ENCODE peak calls at places on chromosomes 3 and 15, in nine cellular contexts. One of them, this sample, is unnamed.
A peak's percentile ranks its signal among the peaks of the same experiment; 100 is the strongest.

GRCh38 chr15:76988874-76989780 is 5.8 kb upstream of the PSTPIP1 start:
- DNase-seq in iPS DF 6.9: no peak
- DNase-seq in stimulated activated CD8-positive, alpha-beta memory T cell treated with anti-CD3 and anti-CD28 coated beads, Interleukin-12 subunit alpha, Interleukin-12 subunit beta, amount 100 ng/mL, for 4 hours: no peak
- DNase-seq in activated CD4-positive, CD25-positive, alpha-beta regulatory T cell treated with anti-CD3 and anti-CD28 coated beads, Interleukin-2, amount 50 U/mL, for 72 hours: no peak
- DNase-seq in RWPE1: no peak
- DNase-seq in fibroblast of the conjunctiva: no peak
- DNase-seq in MCF 10A: no peak
- DNase-seq in Kasumi-1: peak; percentile 31
- DNase-seq in NCI-H1105 treated with DMSO at 0.1 percent for 48 hours: no peak
- DNase-seq in this sample: no peak

GRCh38 chr3:158102660-158103085 is 3.5 kb downstream of the SHOX2 start:
- DNase-seq in iPS DF 6.9: no peak
- DNase-seq in stimulated activated CD8-positive, alpha-beta memory T cell treated with anti-CD3 and anti-CD28 coated beads, Interleukin-12 subunit alpha, Interleukin-12 subunit beta, amount 100 ng/mL, for 4 hours: no peak
- DNase-seq in activated CD4-positive, CD25-positive, alpha-beta regulatory T cell treated with anti-CD3 and anti-CD28 coated beads, Interleukin-2, amount 50 U/mL, for 72 hours: no peak
- DNase-seq in RWPE1: no peak
- DNase-seq in fibroblast of the conjunctiva: no peak
- DNase-seq in MCF 10A: no peak
- DNase-seq in Kasumi-1: no peak
- DNase-seq in NCI-H1105 treated with DMSO at 0.1 percent for 48 hours: no peak
- DNase-seq in this sample: no peak

GRCh38 chr3:32620911-32621310 is 50.3 kb upstream of the DYNC1LI1 start:
- DNase-seq in iPS DF 6.9: no peak
- DNase-seq in stimulated activated CD8-positive, alpha-beta memory T cell treated with anti-CD3 and anti-CD28 coated beads, Interleukin-12 subunit alpha, Interleukin-12 subunit beta, amount 100 ng/mL, for 4 hours: no peak
- DNase-seq in activated CD4-positive, CD25-positive, alpha-beta regulatory T cell treated with anti-CD3 and anti-CD28 coated beads, Interleukin-2, amount 50 U/mL, for 72 hours: no peak
- DNase-seq in RWPE1: no peak
- DNase-seq in fibroblast of the conjunctiva: no peak
- DNase-seq in MCF 10A: no peak
- DNase-seq in Kasumi-1: no peak
- DNase-seq in NCI-H1105 treated with DMSO at 0.1 percent for 48 hours: no peak
- DNase-seq in this sample: no peak

GRCh38 chr3:58604031-58604430 is 26.8 kb upstream of the FAM107A start:
- DNase-seq in iPS DF 6.9: no peak
- DNase-seq in stimulated activated CD8-positive, alpha-beta memory T cell treated with anti-CD3 and anti-CD28 coated beads, Interleukin-12 subunit alpha, Interleukin-12 subunit beta, amount 100 ng/mL, for 4 hours: no peak
- DNase-seq in activated CD4-positive, CD25-positive, alpha-beta regulatory T cell treated with anti-CD3 and anti-CD28 coated beads, Interleukin-2, amount 50 U/mL, for 72 hours: no peak
- DNase-seq in RWPE1: no peak
- DNase-seq in fibroblast of the conjunctiva: no peak
- DNase-seq in MCF 10A: no peak
- DNase-seq in Kasumi-1: no peak
- DNase-seq in NCI-H1105 treated with DMSO at 0.1 percent for 48 hours: no peak
- DNase-seq in this sample: no peak

GRCh38 chr3:4523710-4524422 is 30.7 kb downstream of the ITPR1 start:
- DNase-seq in iPS DF 6.9: no peak
- DNase-seq in stimulated activated CD8-positive, alpha-beta memory T cell treated with anti-CD3 and anti-CD28 coated beads, Interleukin-12 subunit alpha, Interleukin-12 subunit beta, amount 100 ng/mL, for 4 hours: no peak
- DNase-seq in activated CD4-positive, CD25-positive, alpha-beta regulatory T cell treated with anti-CD3 and anti-CD28 coated beads, Interleukin-2, amount 50 U/mL, for 72 hours: no peak
- DNase-seq in RWPE1: no peak
- DNase-seq in fibroblast of the conjunctiva: no peak
- DNase-seq in MCF 10A: no peak
- DNase-seq in Kasumi-1: no peak
- DNase-seq in NCI-H1105 treated with DMSO at 0.1 percent for 48 hours: no peak
- DNase-seq in this sample: no peak

GRCh38 chr15:57772223-57772957 is 65.9 kb downstream of the POLR2M start:
- DNase-seq in iPS DF 6.9: peak; percentile 43
- DNase-seq in stimulated activated CD8-positive, alpha-beta memory T cell treated with anti-CD3 and anti-CD28 coated beads, Interleukin-12 subunit alpha, Interleukin-12 subunit beta, amount 100 ng/mL, for 4 hours: no peak
- DNase-seq in activated CD4-positive, CD25-positive, alpha-beta regulatory T cell treated with anti-CD3 and anti-CD28 coated beads, Interleukin-2, amount 50 U/mL, for 72 hours: no peak
- DNase-seq in RWPE1: peak; percentile 35
- DNase-seq in fibroblast of the conjunctiva: no peak
- DNase-seq in MCF 10A: peak; percentile 51
- DNase-seq in Kasumi-1: no peak
- DNase-seq in NCI-H1105 treated with DMSO at 0.1 percent for 48 hours: no peak
- DNase-seq in this sample: no peak

GRCh38 chr3:183688869-183689268 is 8.7 kb upstream of the YEATS2 start:
- DNase-seq in iPS DF 6.9: no peak
- DNase-seq in stimulated activated CD8-positive, alpha-beta memory T cell treated with anti-CD3 and anti-CD28 coated beads, Interleukin-12 subunit alpha, Interleukin-12 subunit beta, amount 100 ng/mL, for 4 hours: no peak
- DNase-seq in activated CD4-positive, CD25-positive, alpha-beta regulatory T cell treated with anti-CD3 and anti-CD28 coated beads, Interleukin-2, amount 50 U/mL, for 72 hours: no peak
- DNase-seq in RWPE1: no peak
- DNase-seq in fibroblast of the conjunctiva: no peak
- DNase-seq in MCF 10A: peak; percentile 18
- DNase-seq in Kasumi-1: no peak
- DNase-seq in NCI-H1105 treated with DMSO at 0.1 percent for 48 hours: no peak
- DNase-seq in this sample: no peak

GRCh38 chr3:197019021-197019420 is 10.6 kb downstream of the MELTF start:
- DNase-seq in iPS DF 6.9: no peak
- DNase-seq in stimulated activated CD8-positive, alpha-beta memory T cell treated with anti-CD3 and anti-CD28 coated beads, Interleukin-12 subunit alpha, Interleukin-12 subunit beta, amount 100 ng/mL, for 4 hours: no peak
- DNase-seq in activated CD4-positive, CD25-positive, alpha-beta regulatory T cell treated with anti-CD3 and anti-CD28 coated beads, Interleukin-2, amount 50 U/mL, for 72 hours: no peak
- DNase-seq in RWPE1: no peak
- DNase-seq in fibroblast of the conjunctiva: no peak
- DNase-seq in MCF 10A: no peak
- DNase-seq in Kasumi-1: no peak
- DNase-seq in NCI-H1105 treated with DMSO at 0.1 percent for 48 hours: no peak
- DNase-seq in this sample: peak; percentile 80

GRCh38 chr15:72202302-72202701 is 4.7 kb upstream of the GRAMD2A start:
- DNase-seq in iPS DF 6.9: no peak
- DNase-seq in stimulated activated CD8-positive, alpha-beta memory T cell treated with anti-CD3 and anti-CD28 coated beads, Interleukin-12 subunit alpha, Interleukin-12 subunit beta, amount 100 ng/mL, for 4 hours: no peak
- DNase-seq in activated CD4-positive, CD25-positive, alpha-beta regulatory T cell treated with anti-CD3 and anti-CD28 coated beads, Interleukin-2, amount 50 U/mL, for 72 hours: no peak
- DNase-seq in RWPE1: no peak
- DNase-seq in fibroblast of the conjunctiva: no peak
- DNase-seq in MCF 10A: no peak
- DNase-seq in Kasumi-1: no peak
- DNase-seq in NCI-H1105 treated with DMSO at 0.1 percent for 48 hours: no peak
- DNase-seq in this sample: peak; percentile 30

GRCh38 chr3:11845661-11846060 is 1.0 kb downstream of the TAMM41 start:
- DNase-seq in iPS DF 6.9: no peak
- DNase-seq in stimulated activated CD8-positive, alpha-beta memory T cell treated with anti-CD3 and anti-CD28 coated beads, Interleukin-12 subunit alpha, Interleukin-12 subunit beta, amount 100 ng/mL, for 4 hours: no peak
- DNase-seq in activated CD4-positive, CD25-positive, alpha-beta regulatory T cell treated with anti-CD3 and anti-CD28 coated beads, Interleukin-2, amount 50 U/mL, for 72 hours: no peak
- DNase-seq in RWPE1: peak; percentile 32
- DNase-seq in fibroblast of the conjunctiva: no peak
- DNase-seq in MCF 10A: peak; percentile 0
- DNase-seq in Kasumi-1: peak; percentile 4
- DNase-seq in NCI-H1105 treated with DMSO at 0.1 percent for 48 hours: no peak
- DNase-seq in this sample: no peak

GRCh38 chr3:190320594-190321362 is 1.5 kb downstream of the CLDN1 start:
- DNase-seq in iPS DF 6.9: no peak
- DNase-seq in stimulated activated CD8-positive, alpha-beta memory T cell treated with anti-CD3 and anti-CD28 coated beads, Interleukin-12 subunit alpha, Interleukin-12 subunit beta, amount 100 ng/mL, for 4 hours: no peak
- DNase-seq in activated CD4-positive, CD25-positive, alpha-beta regulatory T cell treated with anti-CD3 and anti-CD28 coated beads, Interleukin-2, amount 50 U/mL, for 72 hours: no peak
- DNase-seq in RWPE1: no peak
- DNase-seq in fibroblast of the conjunctiva: no peak
- DNase-seq in MCF 10A: no peak
- DNase-seq in Kasumi-1: no peak
- DNase-seq in NCI-H1105 treated with DMSO at 0.1 percent for 48 hours: no peak
- DNase-seq in this sample: no peak

GRCh38 chr15:81573098-81573746 is 199.2 kb upstream of the TMC3 start:
- DNase-seq in iPS DF 6.9: no peak
- DNase-seq in stimulated activated CD8-positive, alpha-beta memory T cell treated with anti-CD3 and anti-CD28 coated beads, Interleukin-12 subunit alpha, Interleukin-12 subunit beta, amount 100 ng/mL, for 4 hours: no peak
- DNase-seq in activated CD4-positive, CD25-positive, alpha-beta regulatory T cell treated with anti-CD3 and anti-CD28 coated beads, Interleukin-2, amount 50 U/mL, for 72 hours: no peak
- DNase-seq in RWPE1: no peak
- DNase-seq in fibroblast of the conjunctiva: no peak
- DNase-seq in MCF 10A: no peak
- DNase-seq in Kasumi-1: no peak
- DNase-seq in NCI-H1105 treated with DMSO at 0.1 percent for 48 hours: no peak
- DNase-seq in this sample: no peak

GRCh38 chr15:90560229-90560771 is 30.6 kb downstream of the CRTC3 start:
- DNase-seq in iPS DF 6.9: no peak
- DNase-seq in stimulated activated CD8-positive, alpha-beta memory T cell treated with anti-CD3 and anti-CD28 coated beads, Interleukin-12 subunit alpha, Interleukin-12 subunit beta, amount 100 ng/mL, for 4 hours: no peak
- DNase-seq in activated CD4-positive, CD25-positive, alpha-beta regulatory T cell treated with anti-CD3 and anti-CD28 coated beads, Interleukin-2, amount 50 U/mL, for 72 hours: no peak
- DNase-seq in RWPE1: peak; percentile 70
- DNase-seq in fibroblast of the conjunctiva: peak; percentile 79
- DNase-seq in MCF 10A: peak; percentile 93
- DNase-seq in Kasumi-1: no peak
- DNase-seq in NCI-H1105 treated with DMSO at 0.1 percent for 48 hours: no peak
- DNase-seq in this sample: peak; percentile 74

GRCh38 chr3:10351013-10351735 is 30.3 kb upstream of the SEC13 start:
- DNase-seq in iPS DF 6.9: no peak
- DNase-seq in stimulated activated CD8-positive, alpha-beta memory T cell treated with anti-CD3 and anti-CD28 coated beads, Interleukin-12 subunit alpha, Interleukin-12 subunit beta, amount 100 ng/mL, for 4 hours: no peak
- DNase-seq in activated CD4-positive, CD25-positive, alpha-beta regulatory T cell treated with anti-CD3 and anti-CD28 coated beads, Interleukin-2, amount 50 U/mL, for 72 hours: no peak
- DNase-seq in RWPE1: peak; percentile 41
- DNase-seq in fibroblast of the conjunctiva: no peak
- DNase-seq in MCF 10A: no peak
- DNase-seq in Kasumi-1: no peak
- DNase-seq in NCI-H1105 treated with DMSO at 0.1 percent for 48 hours: no peak
- DNase-seq in this sample: peak; percentile 91

GRCh38 chr3:55461896-55462295 is 25.2 kb downstream of the WNT5A start:
- DNase-seq in iPS DF 6.9: no peak
- DNase-seq in stimulated activated CD8-positive, alpha-beta memory T cell treated with anti-CD3 and anti-CD28 coated beads, Interleukin-12 subunit alpha, Interleukin-12 subunit beta, amount 100 ng/mL, for 4 hours: no peak
- DNase-seq in activated CD4-positive, CD25-positive, alpha-beta regulatory T cell treated with anti-CD3 and anti-CD28 coated beads, Interleukin-2, amount 50 U/mL, for 72 hours: no peak
- DNase-seq in RWPE1: no peak
- DNase-seq in fibroblast of the conjunctiva: no peak
- DNase-seq in MCF 10A: peak; percentile 85
- DNase-seq in Kasumi-1: no peak
- DNase-seq in NCI-H1105 treated with DMSO at 0.1 percent for 48 hours: no peak
- DNase-seq in this sample: no peak

GRCh38 chr15:49865925-49866757 is 245.3 kb downstream of the DTWD1 start:
- DNase-seq in iPS DF 6.9: no peak
- DNase-seq in stimulated activated CD8-positive, alpha-beta memory T cell treated with anti-CD3 and anti-CD28 coated beads, Interleukin-12 subunit alpha, Interleukin-12 subunit beta, amount 100 ng/mL, for 4 hours: no peak
- DNase-seq in activated CD4-positive, CD25-positive, alpha-beta regulatory T cell treated with anti-CD3 and anti-CD28 coated beads, Interleukin-2, amount 50 U/mL, for 72 hours: no peak
- DNase-seq in RWPE1: peak; percentile 55
- DNase-seq in fibroblast of the conjunctiva: no peak
- DNase-seq in MCF 10A: peak; percentile 87
- DNase-seq in Kasumi-1: no peak
- DNase-seq in NCI-H1105 treated with DMSO at 0.1 percent for 48 hours: no peak
- DNase-seq in this sample: no peak

This sample was measured in osteoblast.